ENCODE peak calls at places on chromosomes 3 and 15, in seven cellular contexts. One of them, this sample, is unnamed.

GRCh38 chr15:22973286-22973685 is 6.9 kb downstream of the CYFIP1 start:
- DNase-seq in AG10803: no peak
- DNase-seq in neuronal stem cell: no peak
- DNase-seq in Right ventricle myocardium superior: no peak
- DNase-seq in choroid plexus epithelial cell: no peak
- DNase-seq in AG09309: no peak
- DNase-seq in retina: no peak
- DNase-seq in this sample: no peak

GRCh38 chr3:139325551-139325950 is 18.3 kb upstream of the MRPS22 start:
- DNase-seq in AG10803: no peak
- DNase-seq in Right ventricle myocardium superior: no peak
- DNase-seq in AG09309: no peak
- DNase-seq in choroid plexus epithelial cell: no peak
- DNase-seq in neuronal stem cell: no peak
- DNase-seq in retina: no peak
- DNase-seq in this sample: no peak

GRCh38 chr3:42654331-42655201 is 1.1 kb downstream of the ZBTB47 start:
- DNase-seq in choroid plexus epithelial cell: peak; percentile 55
- DNase-seq in neuronal stem cell: peak; percentile 71
- DNase-seq in AG10803: peak; percentile 59
- DNase-seq in retina: peak; percentile 78
- DNase-seq in Right ventricle myocardium superior: peak; percentile 74
- DNase-seq in AG09309: no peak
- DNase-seq in this sample: no peak

GRCh38 chr3:120039642-120040610 is 54.3 kb downstream of the GSK3B start:
- DNase-seq in choroid plexus epithelial cell: no peak
- DNase-seq in retina: no peak
- DNase-seq in AG10803: peak; percentile 3
- DNase-seq in AG09309: no peak
- DNase-seq in Right ventricle myocardium superior: no peak
- DNase-seq in neuronal stem cell: no peak
- DNase-seq in this sample: no peak

GRCh38 chr3:108662141-108662738 is 72.7 kb downstream of the DZIP3 start:
- DNase-seq in neuronal stem cell: peak; percentile 48
- DNase-seq in retina: peak; percentile 43
- DNase-seq in choroid plexus epithelial cell: peak; percentile 91
- DNase-seq in Right ventricle myocardium superior: no peak
- DNase-seq in AG09309: peak; percentile 66
- DNase-seq in AG10803: peak; percentile 87
- DNase-seq in this sample: peak; percentile 66

GRCh38 chr15:77180757-77181156 is 109.8 kb upstream of the TSPAN3 start:
- DNase-seq in choroid plexus epithelial cell: peak; percentile 87
- DNase-seq in AG10803: peak; percentile 69
- DNase-seq in retina: no peak
- DNase-seq in Right ventricle myocardium superior: no peak
- DNase-seq in neuronal stem cell: no peak
- DNase-seq in AG09309: peak; percentile 20
- DNase-seq in this sample: no peak

GRCh38 chr3:180755553-180755952 is 76.3 kb upstream of the CCDC39 start:
- DNase-seq in choroid plexus epithelial cell: no peak
- DNase-seq in Right ventricle myocardium superior: no peak
- DNase-seq in AG10803: no peak
- DNase-seq in AG09309: no peak
- DNase-seq in neuronal stem cell: no peak
- DNase-seq in retina: no peak
- DNase-seq in this sample: no peak

GRCh38 chr3:183212565-183212964 is 40.5 kb upstream of the B3GNT5 start:
- DNase-seq in retina: no peak
- DNase-seq in AG10803: no peak
- DNase-seq in neuronal stem cell: no peak
- DNase-seq in choroid plexus epithelial cell: no peak
- DNase-seq in Right ventricle myocardium superior: no peak
- DNase-seq in AG09309: no peak
- DNase-seq in this sample: no peak

GRCh38 chr3:115518100-115518852 is 105.0 kb upstream of the GAP43 start:
- DNase-seq in AG10803: peak; percentile 89
- DNase-seq in neuronal stem cell: peak; percentile 20
- DNase-seq in choroid plexus epithelial cell: peak; percentile 85
- DNase-seq in retina: peak; percentile 74
- DNase-seq in AG09309: peak; percentile 35
- DNase-seq in Right ventricle myocardium superior: peak; percentile 88
- DNase-seq in this sample: no peak

GRCh38 chr3:52792961-52793695 is 1.5 kb upstream of the ITIH3 start:
- DNase-seq in neuronal stem cell: no peak
- DNase-seq in Right ventricle myocardium superior: no peak
- DNase-seq in retina: no peak
- DNase-seq in AG10803: peak; percentile 48
- DNase-seq in AG09309: peak; percentile 7
- DNase-seq in choroid plexus epithelial cell: no peak
- DNase-seq in this sample: no peak

This sample was measured in PC-9.